ENCODE peak calls at places on chromosomes 12 and 14, in eight cellular contexts. G is Peyer's patch, E is stomach, H is transverse colon, P is left ventricle myocardium inferior, B is AG04450, C is IMR-90, M is retinal pigment epithelial cell. N is an unnamed sample.

GRCh38 chr12:93944196-93944595 is 204.2 kb upstream of the PLXNC1 start:
- DNase-seq in H (no peak), G (no peak), P (no peak), C (no peak), B (no peak), M (no peak), E (no peak), N (peak; percentile 9)

GRCh38 chr14:103316723-103317122 is 17.3 kb upstream of the EIF5 start:
- DNase-seq in G (no peak), H (no peak), M (no peak), B (no peak), P (no peak), C (no peak), E (no peak), N (no peak)

GRCh38 chr12:131351319-131352028 is 359.4 kb upstream of the SFSWAP start:
- DNase-seq in G (no peak), C (no peak), H (no peak), B (no peak), E (no peak), M (no peak), P (no peak), N (no peak)

GRCh38 chr14:99774526-99775307 is 18.5 kb upstream of the EML1 start:
- DNase-seq in C (peak; percentile 52), H (peak; percentile 59), M (no peak), P (peak; percentile 56), E (peak; percentile 36), B (no peak), G (peak; percentile 33), N (no peak)

GRCh38 chr14:100915582-100915981 is 12.1 kb upstream of the RTL1 start:
- DNase-seq in B (no peak), P (no peak), C (no peak), E (no peak), M (no peak), G (no peak), H (no peak), N (no peak)

GRCh38 chr14:56789955-56790354 is 20.3 kb downstream of the OTX2 start:
- DNase-seq in B (no peak), C (no peak), E (no peak), P (no peak), M (no peak), G (no peak), H (no peak), N (no peak)

GRCh38 chr12:54126696-54127537 is 61.9 kb downstream of the SMUG1 start:
- DNase-seq in M (no peak), P (peak; percentile 66), G (peak; percentile 35), B (no peak), E (peak; percentile 76), C (no peak), H (peak; percentile 55), N (no peak)

GRCh38 chr12:69341328-69341727 is 6.9 kb upstream of the LYZ start:
- DNase-seq in C (no peak), M (no peak), H (no peak), P (no peak), B (no peak), G (no peak), E (no peak), N (no peak)

GRCh38 chr12:66708704-66709443 is 30.0 kb upstream of the GRIP1 start:
- DNase-seq in G (no peak), C (peak; percentile 5), B (no peak), H (no peak), P (no peak), M (no peak), E (no peak), N (no peak)

DNA sequence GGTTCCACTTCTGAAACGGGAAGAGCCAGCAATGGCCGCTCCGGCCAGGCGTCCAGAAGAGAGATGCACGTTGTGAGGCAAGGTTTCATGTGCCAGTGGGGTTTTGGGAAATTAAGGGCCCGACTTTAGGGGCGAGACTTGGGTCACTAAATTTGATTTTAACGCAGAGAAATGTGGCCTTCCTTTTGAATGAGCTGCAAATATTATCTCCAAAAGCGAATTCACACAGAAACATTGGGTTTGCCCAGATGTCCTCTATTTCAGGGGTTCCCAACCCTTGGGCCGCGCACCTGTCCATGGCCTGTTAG is 2.3 kb upstream of the RNASE4 start:
- DNase-seq in C (no peak), G (no peak), P (no peak), M (no peak), B (no peak), E (peak; percentile 53), H (no peak), N (no peak)
- TF ChIP-seq CTCF in C (no peak), G (no peak), P (no peak), M (no peak), B (no peak), E (no peak), H (no peak), N (no peak)

GRCh38 chr12:14774944-14775651 is 28.2 kb downstream of the WBP11 start:
- DNase-seq in G (peak; percentile 32), M (no peak), C (peak; percentile 65), B (no peak), E (peak; percentile 56), H (peak; percentile 59), P (peak; percentile 31), N (no peak)
- H3K4me3 ChIP-seq in G (peak overlapping the region; percentile 65), M (peak overlapping the region; percentile 87), C (peak overlapping the region; percentile 92), B (peak overlapping the region; percentile 87), E (peak overlapping the region; percentile 73), H (peak overlapping the region; percentile 72), P (peak overlapping the region; percentile 81), N (peak overlapping the region; percentile 87)

DNA sequence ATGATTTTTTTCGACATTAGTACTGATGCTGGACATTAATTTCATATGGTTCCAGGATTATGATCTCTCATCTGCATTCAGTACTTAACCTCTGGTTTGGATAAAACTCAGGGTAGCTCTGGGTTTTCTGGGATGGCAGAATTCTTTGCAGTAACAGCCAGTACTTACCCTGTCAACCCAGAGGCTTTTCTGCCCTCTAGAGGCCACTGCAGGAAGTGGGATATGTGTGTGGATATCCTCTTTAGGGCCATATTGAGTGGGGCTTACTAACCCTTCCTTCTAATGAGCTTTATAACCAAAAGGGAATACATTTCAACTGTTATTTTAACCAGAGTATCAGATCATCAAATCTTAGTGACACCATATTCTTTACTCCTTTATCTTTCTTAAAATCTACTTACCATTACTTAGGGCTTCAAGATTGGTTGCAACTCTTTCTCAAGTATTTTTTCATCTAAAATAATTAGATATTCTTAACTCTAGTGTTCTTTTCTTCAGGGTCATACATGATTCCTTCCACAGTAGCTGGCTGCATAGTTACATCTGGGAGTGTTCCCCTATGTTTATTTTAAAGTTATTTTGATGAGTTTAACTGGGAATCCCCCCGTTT is 488.0 kb upstream of the STXBP6 start:
- DNase-seq in E (peak; percentile 44), G (no peak), C (no peak), B (no peak), M (no peak), H (peak; percentile 28), P (no peak), N (no peak)
- TF ChIP-seq CTCF in E (peak; percentile 31), G (no peak), C (peak; percentile 16), B (no peak), M (peak; percentile 33), H (peak; percentile 41), P (peak; percentile 42), N (peak; percentile 45)

GRCh38 chr14:77032483-77032853 is 4.0 kb upstream of the IRF2BPL start:
- DNase-seq in B (no peak), H (no peak), G (no peak), P (no peak), C (no peak), M (no peak), E (no peak), N (no peak)
- H3K4me3 ChIP-seq in B (peak overlapping the region; percentile 66), H (no peak overlapping the region), G (peak overlapping the region; percentile 57), P (peak overlapping the region; percentile 79), C (peak overlapping the region; percentile 7), M (peak overlapping the region; percentile 1), E (peak overlapping the region; percentile 43), N (peak overlapping the region; percentile 35)

GRCh38 chr12:55935742-55936151 is 4.8 kb downstream of the DGKA start:
- DNase-seq in B (no peak), G (no peak), P (peak; percentile 54), E (no peak), M (no peak), C (no peak), H (no peak), N (no peak)
- TF ChIP-seq CTCF in B (no peak), G (no peak), P (no peak), E (no peak), M (no peak), C (no peak), H (no peak), N (no peak)

N was measured in epithelial cell of proximal tubule.